ENCODE peak calls at places on chromosome 12, in seven cellular contexts. M, X, R, I, T, V and P are unnamed samples.

GRCh38 chr12:106446429-106447092 is 89.0 kb downstream of the POLR3B start:
- DNase-seq in M (no peak), X (no peak), R (no peak), I (no peak), T (no peak), V (no peak), P (no peak)

GRCh38 chr12:3464561-3464960 is 26.4 kb upstream of the PRMT8 start:
- DNase-seq in M (no peak), X (no peak), R (no peak), I (no peak), T (no peak), V (no peak), P (no peak)

GRCh38 chr12:92036771-92037453 is 108.7 kb downstream of the BTG1 start:
- DNase-seq in M (no peak), X (no peak), R (no peak), I (no peak), T (no peak), V (no peak), P (no peak)

GRCh38 chr12:106767954-106768501 is 6.5 kb upstream of the RIC8B start:
- DNase-seq in M (peak; percentile 81), X (no peak), R (no peak), I (no peak), T (no peak), V (no peak), P (no peak)

GRCh38 chr12:49783917-49784676 is 42.7 kb downstream of the TMBIM6 start:
- DNase-seq in M (no peak), X (no peak), R (no peak), I (no peak), T (peak; percentile 10), V (no peak), P (peak; percentile 68)

GRCh38 chr12:16473610-16474326 is 126.3 kb downstream of the MGST1 start:
- DNase-seq in M (no peak), X (no peak), R (no peak), I (peak; percentile 1), T (no peak), V (no peak), P (no peak)

GRCh38 chr12:51036165-51036765 is 10.1 kb upstream of the SLC11A2 start:
- DNase-seq in M (no peak), X (no peak), R (no peak), I (no peak), T (no peak), V (no peak), P (no peak)

GRCh38 chr12:105507311-105508035 is 177.0 kb downstream of the C12orf75 start:
- DNase-seq in M (no peak), X (no peak), R (no peak), I (no peak), T (no peak), V (no peak), P (no peak)

GRCh38 chr12:93041416-93041815 is 112.3 kb upstream of the EEA1 start:
- DNase-seq in M (no peak), X (no peak), R (no peak), I (no peak), T (no peak), V (no peak), P (no peak)

GRCh38 chr12:45351921-45352670 is 136.2 kb downstream of the ANO6 start:
- DNase-seq in M (no peak), X (no peak), R (no peak), I (no peak), T (no peak), V (no peak), P (no peak)

GRCh38 chr12:53999596-54000104 is 311 bp upstream of the HOXC9 start:
- DNase-seq in M (peak; percentile 64), X (no peak), R (no peak), I (peak; percentile 77), T (no peak), V (no peak), P (no peak)

GRCh38 chr12:124621296-124621660 is 53.9 kb upstream of the NCOR2 start:
- DNase-seq in M (no peak), X (no peak), R (no peak), I (peak; percentile 65), T (no peak), V (no peak), P (no peak)

GRCh38 chr12:42262271-42262670 is 24.2 kb upstream of the YAF2 start:
- DNase-seq in M (no peak), X (no peak), R (no peak), I (no peak), T (no peak), V (no peak), P (no peak)

GRCh38 chr12:62805517-62805916 is 129.4 kb downstream of the PPM1H start:
- DNase-seq in M (no peak), X (no peak), R (no peak), I (no peak), T (no peak), V (no peak), P (no peak)

GRCh38 chr12:96487214-96487613 is 2.2 kb upstream of the CFAP54 start:
- DNase-seq in M (no peak), X (no peak), R (no peak), I (peak; percentile 73), T (no peak), V (no peak), P (no peak)